ENCODE peak calls at places on chromosomes 13 and 19, in eight cellular contexts. E is HepG2, S is A549, L is SK-N-SH, U is K562, M is H1, V is endothelial cell of umbilical vein, Z is HCT116. X is an unnamed sample.

GRCh38 chr13:109818136-109818535 is 31.8 kb upstream of the IRS2 start:
- DNase-seq in M (no peak), L (no peak), V (no peak), Z (no peak), E (no peak), S (no peak), U (no peak), X (no peak)

GRCh38 chr19:40758491-40758890 is 7.5 kb downstream of the SNRPA start:
- DNase-seq in V (no peak), M (no peak), S (no peak), U (no peak), L (no peak), E (no peak), Z (no peak), X (no peak)

GRCh38 chr19:14135985-14136508 is 342 bp downstream of the ASF1B start:
- DNase-seq in E (no peak), S (no peak), U (no peak), Z (no peak), M (no peak), L (no peak), V (no peak), X (no peak)

GRCh38 chr13:70874646-70875045 is 766.4 kb upstream of the KLHL1 start:
- DNase-seq in S (no peak), L (no peak), V (no peak), U (no peak), E (no peak), Z (no peak), M (no peak), X (peak; percentile 69)

GRCh38 chr19:39160889-39161672 is 35.5 kb downstream of the PAK4 start:
- DNase-seq in E (no peak), S (no peak), M (no peak), V (peak; percentile 6), Z (no peak), U (no peak), L (no peak), X (peak; percentile 5)

GRCh38 chr13:76976488-76976887 is 15.4 kb upstream of the CLN5 start:
- DNase-seq in V (no peak), U (no peak), S (no peak), E (no peak), L (no peak), Z (no peak), M (no peak), X (no peak)

GRCh38 chr13:93963266-93964131 is 516.0 kb downstream of the DCT start:
- DNase-seq in U (no peak), S (peak; percentile 46), L (no peak), E (peak; percentile 83), M (no peak), V (no peak), Z (no peak), X (no peak)

GRCh38 chr19:15452111-15453047 is 2.6 kb upstream of the WIZ start:
- DNase-seq in U (peak; percentile 94), S (peak; percentile 86), E (peak; percentile 69), Z (peak; percentile 91), V (peak; percentile 94), L (peak; percentile 98), M (peak; percentile 98), X (peak; percentile 45)

GRCh38 chr13:35472308-35473008 is 4.0 kb downstream of the MAB21L1 start:
- DNase-seq in E (no peak), S (no peak), M (no peak), U (no peak), L (peak; percentile 52), V (no peak), Z (no peak), X (no peak)

GRCh38 chr13:98065468-98065867 is 77.4 kb upstream of the FARP1 start:
- DNase-seq in Z (no peak), S (no peak), E (no peak), V (no peak), L (no peak), M (no peak), U (no peak), X (no peak)

DNA sequence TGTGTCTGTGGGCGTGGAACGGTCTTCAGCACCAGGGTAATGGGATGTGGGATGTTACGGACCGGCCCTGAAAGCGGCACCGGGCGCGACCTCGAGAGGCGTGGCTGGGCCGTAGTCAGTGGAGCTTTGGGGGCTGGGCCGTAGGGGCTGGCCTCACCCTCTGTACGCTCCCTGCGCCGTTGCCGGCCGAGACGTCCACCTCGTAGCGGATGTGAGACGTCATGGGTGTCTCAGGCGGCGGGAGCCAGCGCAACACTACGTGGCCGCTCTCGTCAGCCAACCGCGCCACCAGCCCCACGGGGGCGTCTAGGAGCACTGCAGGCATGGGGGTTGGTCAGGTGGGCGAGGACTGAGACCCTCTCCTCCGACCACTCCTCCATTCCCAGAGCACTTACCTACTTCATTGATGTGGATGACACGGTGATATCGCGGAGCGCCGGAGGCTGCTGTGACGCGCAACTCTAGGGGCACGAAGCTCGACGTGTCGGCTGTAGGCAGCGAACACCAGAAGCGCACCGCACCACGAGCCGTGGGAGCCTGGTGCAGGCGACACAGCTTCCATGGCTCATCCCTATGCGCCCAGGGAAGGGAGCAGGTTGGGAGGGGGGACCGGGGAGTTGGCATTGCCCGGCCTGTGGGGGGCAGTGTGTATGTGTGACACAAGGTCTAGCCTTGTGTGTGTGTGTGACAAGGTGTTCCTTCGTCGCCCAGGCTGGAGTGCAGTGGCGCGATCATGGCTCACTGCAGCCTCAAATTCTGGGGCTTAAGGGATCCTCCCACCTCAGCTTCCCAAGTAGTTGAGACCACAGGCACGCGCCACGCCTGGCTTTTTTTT is 2.4 kb downstream of the EPOR start:
- DNase-seq in M (peak; percentile 90), Z (peak; percentile 90), S (peak; percentile 96), U (no peak), L (peak; percentile 82), V (peak; percentile 81), E (no peak), X (peak; percentile 95)
- TF ChIP-seq CTCF in M (peak; percentile 76), Z (no peak), S (peak; percentile 40), U (peak; percentile 10), L (peak; percentile 51), V (peak; percentile 33), E (peak; percentile 62), X (peak; percentile 48)

DNA sequence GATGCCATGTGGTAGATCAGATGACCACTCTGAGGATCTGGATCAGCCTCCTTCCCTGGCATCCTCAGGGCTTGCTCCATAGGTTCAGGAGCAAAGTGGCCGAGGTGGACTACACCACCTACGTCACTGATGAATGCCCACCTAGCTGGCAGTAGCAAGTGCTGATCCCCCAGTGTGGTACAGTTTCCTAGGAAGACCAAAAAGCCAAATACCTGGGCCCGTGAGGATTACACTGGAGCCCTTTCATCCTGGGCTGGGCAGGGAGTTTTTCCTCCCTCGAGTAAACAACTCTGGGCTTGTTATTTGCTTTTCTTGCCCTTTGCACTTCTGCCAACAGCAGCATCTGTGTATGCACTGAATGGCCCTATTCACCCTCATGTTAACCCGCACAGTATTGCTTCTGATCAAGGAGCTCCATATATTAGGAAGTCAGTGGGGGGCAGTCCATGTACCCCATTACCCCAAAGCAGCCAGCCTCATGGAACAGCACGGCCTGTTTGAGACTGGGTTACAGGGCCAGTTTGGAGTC is 3.3 kb upstream of the MYADM start:
- DNase-seq in M (no peak), S (peak; percentile 93), L (no peak), E (peak; percentile 99), V (no peak), Z (no peak), U (no peak), X (no peak)
- H3K4me3 ChIP-seq in M (no peak overlapping the region), S (peak overlapping the region; percentile 69), L (no peak overlapping the region), E (peak overlapping the region; percentile 84), V (no peak overlapping the region), Z (peak overlapping the region; percentile 78), U (no peak overlapping the region), X (no peak overlapping the region)

GRCh38 chr19:19384486-19384885 is 21.0 kb upstream of the GATAD2A start:
- DNase-seq in E (no peak), L (no peak), V (no peak), U (no peak), S (no peak), Z (no peak), M (no peak), X (no peak)

GRCh38 chr19:19385131-19385899 is 20.2 kb upstream of the GATAD2A start:
- DNase-seq in L (peak; percentile 98), E (peak; percentile 99), S (peak; percentile 99), U (peak; percentile 100), M (peak; percentile 99), Z (peak; percentile 99), V (peak; percentile 100), X (peak; percentile 100)

GRCh38 chr19:19379527-19379926 is 25.9 kb upstream of the GATAD2A start:
- DNase-seq in Z (no peak), V (no peak), E (no peak), U (no peak), L (no peak), S (no peak), M (no peak), X (no peak)

GRCh38 chr19:19382118-19382517 is 23.4 kb upstream of the GATAD2A start:
- DNase-seq in M (no peak), V (no peak), U (no peak), S (no peak), E (no peak), L (no peak), Z (no peak), X (no peak)

DNA sequence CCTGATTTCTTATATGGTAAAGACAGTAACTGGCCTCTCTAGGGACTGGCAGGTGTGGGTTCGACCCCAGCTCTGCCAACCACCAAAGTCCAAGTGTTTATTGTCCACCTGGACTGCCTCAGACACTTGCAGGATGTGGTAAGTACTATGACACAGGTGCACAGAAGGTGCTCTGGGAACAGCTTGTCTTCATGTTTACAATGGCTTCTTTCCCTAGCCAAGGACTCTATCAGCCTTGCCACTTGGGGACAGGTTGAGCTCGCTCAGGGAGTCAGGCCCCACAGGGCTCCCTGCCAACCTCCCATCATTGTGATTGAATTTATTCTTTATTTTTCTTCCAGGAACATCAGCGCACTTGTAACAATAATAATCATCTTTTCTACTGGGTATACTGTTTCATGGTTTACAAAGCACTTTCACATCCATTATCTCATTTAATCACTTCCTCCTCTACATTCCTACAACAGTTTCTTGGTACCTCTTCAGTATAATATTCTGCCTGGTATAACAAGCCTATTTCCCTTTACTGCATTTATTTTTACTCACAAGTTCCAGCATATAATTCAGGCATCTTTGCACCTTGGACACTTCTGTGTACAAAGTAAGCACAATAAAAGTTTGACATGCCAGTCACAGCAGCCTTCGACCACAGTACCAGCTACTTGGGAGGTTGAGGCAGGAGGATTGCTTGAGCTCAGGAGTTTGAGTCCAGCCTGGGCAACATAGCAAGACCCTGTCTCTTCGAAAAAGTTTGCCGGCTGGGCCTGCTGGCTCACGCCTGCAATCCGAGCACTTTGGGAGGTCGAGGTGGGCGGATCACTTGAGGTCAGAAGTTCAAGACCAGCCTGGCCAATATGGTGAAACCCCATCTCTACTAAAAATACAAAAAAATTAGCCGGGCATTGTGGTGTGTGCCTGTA is 24.2 kb upstream of the GATAD2A start:
- DNase-seq in M (no peak), L (no peak), Z (no peak), E (no peak), V (no peak), U (no peak), S (no peak), X (no peak)
- TF ChIP-seq MAX in M (no peak), L (no peak), Z (no peak), E (no peak), V (no peak), U (no peak), S (no peak), X (no peak)

DNA sequence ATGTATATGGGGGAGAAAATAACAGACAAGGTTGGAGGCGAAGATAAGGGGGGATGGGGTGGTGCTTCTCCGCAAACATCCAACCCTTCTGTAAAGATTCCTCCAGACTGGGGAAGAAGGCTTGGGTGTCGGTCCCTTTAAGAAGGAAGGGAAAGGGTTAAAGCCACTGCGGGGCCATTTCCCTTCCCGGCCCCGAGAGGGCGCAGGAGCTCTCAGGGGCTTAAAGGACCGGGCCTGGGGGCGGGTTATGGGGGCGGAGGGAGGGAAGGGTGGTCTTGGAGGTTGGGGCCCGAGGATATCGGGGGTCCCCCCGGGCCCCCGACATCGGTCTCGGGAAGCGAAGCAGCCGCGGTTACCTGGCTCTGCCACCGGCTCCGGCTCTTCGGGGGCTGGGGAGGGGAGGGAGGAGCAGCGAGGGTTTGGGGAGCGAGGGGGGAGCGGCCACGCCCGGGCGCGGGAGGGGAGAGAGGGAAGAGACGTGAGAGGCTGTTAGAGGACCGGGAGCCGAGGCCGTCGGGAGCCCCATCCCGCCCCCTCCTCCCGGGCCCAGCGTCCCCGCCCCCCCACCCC is 2.8 kb downstream of the TNNT1 start:
- DNase-seq in E (no peak), S (peak; percentile 85), M (peak; percentile 80), V (no peak), Z (peak; percentile 64), U (peak; percentile 92), L (peak; percentile 76), X (peak; percentile 43)
- TF ChIP-seq CTCF in E (peak; percentile 62), S (peak; percentile 94), M (peak; percentile 63), V (peak; percentile 34), Z (peak; percentile 78), U (peak; percentile 93), L (peak; percentile 54), X (peak; percentile 49)

X was measured in NB4.